ENCODE peak calls at places on chromosomes 3 and 15, in nine cellular contexts. C is uterus; D is bronchial epithelial cell; B is mammary epithelial cell; X is upper lobe of right lung; P is NB4; I is pancreas; E is lung; N is CD8-positive, alpha-beta T cell. G is an unnamed sample.

GRCh38 chr15:61794276-61794675 is 266.0 kb downstream of the VPS13C start:
- DNase-seq in C (no peak), D (no peak), B (peak), X (no peak), P (no peak), I (no peak), E (no peak), N (no peak), G (peak)

GRCh38 chr3:39724233-39724846 is 85.1 kb upstream of the MYRIP start:
- DNase-seq in C (no peak), D (no peak), B (no peak), X (no peak), P (peak), I (no peak), E (no peak), N (no peak), G (no peak)

GRCh38 chr3:181913254-181913653 is 201.5 kb downstream of the SOX2 start:
- DNase-seq in C (no peak), D (peak), B (peak), X (no peak), P (no peak), I (no peak), E (no peak), N (no peak), G (no peak)

GRCh38 chr3:5517921-5518320 is 330.4 kb downstream of the EDEM1 start:
- DNase-seq in C (no peak), D (no peak), B (no peak), X (no peak), P (no peak), I (no peak), E (no peak), N (no peak), G (no peak)

GRCh38 chr3:123343296-123344174 is 105.4 kb downstream of the ADCY5 start:
- DNase-seq in C (no peak), D (no peak), B (no peak), X (peak), P (no peak), I (peak), E (no peak), N (no peak), G (no peak)

GRCh38 chr3:62242846-62243245 is 130.5 kb downstream of the FEZF2 start:
- DNase-seq in C (no peak), D (no peak), B (no peak), X (no peak), P (no peak), I (no peak), E (no peak), N (no peak), G (no peak)

GRCh38 chr15:40754574-40754882 is 526 bp downstream of the RMDN3 start:
- DNase-seq in C (no peak), D (peak), B (peak), X (peak), P (peak), I (peak), E (no peak), N (no peak), G (no peak)

GRCh38 chr3:169861871-169862270 is 7.9 kb downstream of the LRRC31 start:
- DNase-seq in C (no peak), D (no peak), B (no peak), X (no peak), P (no peak), I (no peak), E (no peak), N (no peak), G (no peak)

GRCh38 chr3:50428007-50428633 is 68.8 kb upstream of the TMEM115 start:
- DNase-seq in C (no peak), D (peak), B (peak), X (no peak), P (peak), I (no peak), E (no peak), N (peak), G (no peak)

GRCh38 chr3:188974856-188975611 is 196.7 kb upstream of the TPRG1 start:
- DNase-seq in C (no peak), D (no peak), B (peak), X (no peak), P (no peak), I (no peak), E (no peak), N (peak), G (peak)

GRCh38 chr3:100810671-100811070 is 101.4 kb downstream of the TFG start:
- DNase-seq in C (no peak), D (no peak), B (no peak), X (no peak), P (no peak), I (no peak), E (no peak), N (no peak), G (peak)

GRCh38 chr3:197392961-197393360 is 94.5 kb upstream of the DLG1 start:
- DNase-seq in C (no peak), D (no peak), B (no peak), X (no peak), P (no peak), I (no peak), E (no peak), N (no peak), G (no peak)

GRCh38 chr3:30605005-30605404 is 1.4 kb upstream of the TGFBR2 start:
- DNase-seq in C (no peak), D (no peak), B (no peak), X (no peak), P (no peak), I (no peak), E (no peak), N (no peak), G (no peak)
- H3K4me3 ChIP-seq in C (no peak), D (no peak), B (no peak), X (peak), P (peak), I (no peak), E (no peak), N (peak), G (no peak)

GRCh38 chr3:96776818-96777217 is 37.6 kb upstream of the EPHA6 start:
- DNase-seq in C (no peak), D (no peak), B (no peak), X (peak), P (no peak), I (no peak), E (no peak), N (no peak), G (no peak)

DNA sequence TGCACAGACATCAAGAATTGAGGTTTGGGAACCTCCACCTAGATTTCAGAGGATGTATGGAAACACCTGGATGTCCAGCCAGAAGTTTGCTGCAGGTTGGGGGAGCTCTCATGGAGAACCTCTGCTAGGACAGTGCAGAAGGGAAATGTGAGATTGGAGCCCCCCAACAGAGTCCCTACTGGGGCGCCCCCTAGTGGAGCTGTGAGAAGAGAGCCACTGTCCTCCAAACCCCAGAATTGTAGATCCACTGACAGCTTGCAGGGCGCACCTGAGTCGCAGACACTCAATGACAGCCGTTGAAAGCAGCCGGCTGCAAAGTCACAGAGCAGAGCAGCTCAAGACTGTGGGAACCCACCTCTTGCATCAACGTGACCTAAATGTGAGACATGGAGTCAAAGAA is 34.6 kb upstream of the EPHA6 start:
- DNase-seq in C (no peak), D (no peak), B (no peak), X (no peak), P (peak), I (no peak), E (no peak), N (no peak), G (no peak)
- TF ChIP-seq CTCF in C (no peak), D (no peak), B (no peak), X (no peak), P (peak), I (no peak), E (no peak), N (no peak), G (no peak)

DNA sequence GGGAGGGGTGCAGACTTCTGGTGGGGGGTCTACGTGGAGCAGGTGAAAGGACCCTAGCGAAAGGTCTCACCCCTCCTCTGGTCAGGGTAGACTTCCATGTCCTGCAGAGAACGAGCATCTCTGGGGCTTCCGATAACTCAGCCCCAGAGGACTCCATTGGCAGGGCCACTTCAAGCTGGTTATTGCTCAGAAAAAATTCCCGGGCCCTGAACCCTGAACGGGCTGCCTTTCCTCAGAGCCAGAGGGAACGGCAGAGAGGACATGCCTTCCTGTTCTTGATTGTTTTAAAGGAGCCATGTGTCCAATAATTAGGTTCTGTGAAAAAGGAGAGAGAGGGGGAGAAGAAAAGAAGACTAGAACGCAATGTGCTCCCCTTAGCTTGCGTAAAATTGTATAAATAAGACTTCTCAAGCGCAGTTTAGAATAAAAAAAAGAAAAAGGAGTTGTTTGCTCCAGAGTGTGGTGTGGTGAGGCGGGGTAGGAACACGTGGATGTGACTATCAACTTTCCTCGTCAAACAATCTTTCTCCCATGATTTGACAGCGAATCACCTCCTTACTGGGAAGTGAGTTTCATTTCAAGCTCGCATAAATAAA is 193.4 kb upstream of the UBE2E1 start:
- DNase-seq in C (no peak), D (peak), B (peak), X (no peak), P (no peak), I (no peak), E (no peak), N (no peak), G (peak)
- H3K4me3 ChIP-seq in C (no peak), D (no peak), B (no peak), X (peak), P (no peak), I (no peak), E (no peak), N (no peak), G (no peak)

DNA sequence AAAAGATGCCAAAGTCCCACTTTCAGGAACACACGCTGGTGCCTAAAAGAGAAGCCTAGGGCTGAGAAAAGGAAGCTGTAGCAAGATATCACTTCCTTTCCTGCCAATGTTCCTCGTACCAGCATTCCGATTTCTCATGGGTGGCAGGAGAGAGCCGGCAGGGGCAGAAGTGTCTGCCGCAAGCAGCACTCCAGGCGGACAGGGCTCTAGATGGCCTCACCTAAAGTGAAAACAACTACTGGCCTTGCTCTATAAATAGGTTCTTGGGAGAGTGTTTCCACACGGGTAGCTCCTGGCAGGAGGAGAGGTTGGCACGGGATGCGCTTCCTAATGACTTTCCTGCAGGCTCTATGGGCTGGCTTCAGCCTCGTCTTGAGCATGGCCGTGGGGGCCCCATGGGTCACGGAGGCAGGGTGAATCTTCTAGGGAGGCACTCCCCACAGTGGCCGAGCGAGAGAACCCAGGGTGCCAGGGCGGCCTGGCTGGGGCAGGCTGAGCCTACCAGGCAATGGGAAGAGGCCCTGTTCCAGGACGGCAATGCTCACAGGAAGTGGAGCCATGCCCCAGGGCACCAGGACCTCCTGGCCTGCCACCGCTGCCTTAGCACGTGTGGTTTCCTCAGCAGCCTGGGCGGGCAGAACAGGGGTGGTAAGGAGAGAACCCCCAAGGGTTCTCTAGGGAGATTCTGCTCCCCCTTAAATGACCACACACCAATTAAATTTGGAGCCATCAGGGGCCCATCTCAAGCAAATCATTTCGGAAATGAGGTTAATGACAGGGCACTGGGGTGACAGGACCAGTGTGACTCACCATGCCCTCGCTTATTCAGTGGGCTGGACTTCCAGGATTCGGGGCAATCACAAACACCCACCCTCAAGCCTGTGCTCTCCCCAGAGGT is 14.6 kb upstream of the DUSP7 start:
- DNase-seq in C (peak), D (no peak), B (no peak), X (peak), P (no peak), I (no peak), E (no peak), N (no peak), G (no peak)
- TF ChIP-seq CTCF in C (no peak), D (no peak), B (no peak), X (no peak), P (no peak), I (no peak), E (no peak), N (no peak), G (no peak)

GRCh38 chr3:53776494-53777101 is 69.6 kb downstream of the CHDH start:
- DNase-seq in C (no peak), D (peak), B (peak), X (no peak), P (no peak), I (no peak), E (no peak), N (no peak), G (no peak)
- H3K4me3 ChIP-seq in C (no peak), D (no peak), B (no peak), X (no peak), P (no peak), I (no peak), E (no peak), N (no peak), G (no peak)

GRCh38 chr15:30030350-30030749 is 52.4 kb upstream of the GOLGA8J start:
- DNase-seq in C (no peak), D (no peak), B (no peak), X (no peak), P (no peak), I (no peak), E (no peak), N (no peak), G (no peak)
- TF ChIP-seq CTCF in C (no peak), D (peak), B (peak), X (no peak), P (no peak), I (no peak), E (no peak), N (no peak), G (no peak)

GRCh38 chr3:69087030-69087791 is 2.5 kb downstream of the ARL6IP5 start:
- DNase-seq in C (no peak), D (no peak), B (no peak), X (no peak), P (no peak), I (no peak), E (no peak), N (no peak), G (no peak)
- H3K4me3 ChIP-seq in C (peak), D (no peak), B (peak), X (peak), P (peak), I (no peak), E (no peak), N (peak), G (peak)

DNA sequence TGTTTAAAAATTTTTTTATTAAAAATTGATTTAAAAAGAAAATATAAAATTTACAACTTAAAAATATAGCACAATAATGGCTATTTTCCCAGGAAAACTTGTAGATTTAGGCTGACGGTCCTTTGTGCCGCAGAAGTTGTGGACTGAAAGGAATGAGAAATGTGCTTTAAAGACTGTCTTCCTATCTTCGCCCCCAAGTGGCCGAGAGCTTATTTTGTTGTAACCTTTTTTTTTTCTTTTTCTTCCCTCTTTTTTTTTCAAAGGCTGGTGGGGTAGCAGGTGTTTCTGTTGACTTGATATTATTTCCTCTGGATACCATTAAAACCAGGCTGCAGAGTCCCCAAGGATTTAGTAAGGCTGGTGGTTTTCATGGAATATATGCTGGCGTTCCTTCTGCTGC is 15.5 kb downstream of the SLC25A26 start:
- DNase-seq in C (no peak), D (no peak), B (no peak), X (no peak), P (peak), I (no peak), E (no peak), N (no peak), G (peak)
- TF ChIP-seq CTCF in C (no peak), D (no peak), B (no peak), X (no peak), P (no peak), I (no peak), E (no peak), N (no peak), G (peak)

GRCh38 chr15:77496710-77497107 is 76.0 kb downstream of the HMG20A start:
- DNase-seq in C (peak), D (peak), B (peak), X (peak), P (peak), I (peak), E (peak), N (peak), G (peak)
- H3K4me3 ChIP-seq in C (no peak), D (no peak), B (no peak), X (peak), P (no peak), I (no peak), E (no peak), N (no peak), G (no peak)

GRCh38 chr3:131730581-131730980 is 227.8 kb upstream of the MRPL3 start:
- DNase-seq in C (no peak), D (no peak), B (peak), X (no peak), P (no peak), I (no peak), E (no peak), N (no peak), G (no peak)

GRCh38 chr3:131728898-131729297 is 226.1 kb upstream of the MRPL3 start:
- DNase-seq in C (no peak), D (peak), B (peak), X (no peak), P (no peak), I (no peak), E (no peak), N (no peak), G (no peak)

GRCh38 chr3:131729561-131729960 is 226.8 kb upstream of the MRPL3 start:
- DNase-seq in C (no peak), D (no peak), B (no peak), X (no peak), P (no peak), I (no peak), E (no peak), N (no peak), G (no peak)

GRCh38 chr3:131723343-131723742 is 220.6 kb upstream of the MRPL3 start:
- DNase-seq in C (no peak), D (no peak), B (no peak), X (no peak), P (no peak), I (no peak), E (no peak), N (no peak), G (no peak)

GRCh38 chr3:131725414-131725813 is 222.6 kb upstream of the MRPL3 start:
- DNase-seq in C (no peak), D (no peak), B (no peak), X (no peak), P (no peak), I (no peak), E (no peak), N (no peak), G (no peak)
- TF ChIP-seq CTCF in C (no peak), D (no peak), B (no peak), X (no peak), P (no peak), I (no peak), E (no peak), N (no peak), G (no peak)

G was measured in astrocyte of the spinal cord.